ENCODE peak calls at places on chromosome 16, in ten cellular contexts. P is testis; M is breast epithelium; I is lower leg skin; N is activated naive CD4-positive, alpha-beta T cell; Y is AG04450; E is activated CD4-positive, alpha-beta T cell treated with anti-CD3 and anti-CD28 coated beads for 24 hours; T is skeletal muscle cell; C is stimulated activated CD8-positive, alpha-beta memory T cell treated with anti-CD3 and anti-CD28 coated beads, Interleukin-4, amount 100 ng/mL, for 4 hours; U is stimulated activated naive CD4-positive, alpha-beta T cell. S is an unnamed sample.

GRCh38 chr16:27462846-27463682 is 61.1 kb downstream of the IL21R start:
- DNase-seq in P (no peak), M (no peak), I (no peak), N (no peak), Y (no peak), E (no peak), T (no peak), C (no peak), U (no peak), S (no peak)

GRCh38 chr16:90046122-90046970 is 27.1 kb upstream of the DBNDD1 start:
- DNase-seq in P (no peak), M (peak; percentile 50), I (no peak), N (no peak), Y (no peak), E (no peak), T (no peak), C (no peak), U (no peak), S (no peak)

GRCh38 chr16:8173111-8173644 is 417.1 kb downstream of the TMEM114 start:
- DNase-seq in P (peak; percentile 83), M (peak; percentile 67), I (peak; percentile 27), N (no peak), Y (no peak), E (no peak), T (peak; percentile 7), C (no peak), U (no peak), S (no peak)

GRCh38 chr16:87314990-87315420 is 2.2 kb downstream of the C16orf95 start:
- DNase-seq in P (no peak), M (no peak), I (no peak), N (no peak), Y (no peak), E (no peak), T (no peak), C (no peak), U (no peak), S (peak; percentile 71)

GRCh38 chr16:56425439-56425832 is at the start of gene AMFR:
- DNase-seq in P (peak; percentile 53), M (no peak), I (no peak), N (no peak), Y (peak; percentile 36), E (peak; percentile 46), T (peak; percentile 38), C (peak; percentile 29), U (peak; percentile 43), S (peak; percentile 86)

GRCh38 chr16:46980926-46981325 is 7.5 kb upstream of the DNAJA2 start:
- DNase-seq in P (no peak), M (no peak), I (no peak), N (no peak), Y (no peak), E (no peak), T (no peak), C (no peak), U (no peak), S (no peak)

GRCh38 chr16:85206472-85207356 is 94.4 kb upstream of the CIBAR2 start:
- DNase-seq in P (peak; percentile 74), M (no peak), I (no peak), N (no peak), Y (no peak), E (no peak), T (no peak), C (no peak), U (no peak), S (no peak)

GRCh38 chr16:4550587-4550986 is 5.6 kb upstream of the C16orf96 start:
- DNase-seq in P (no peak), M (no peak), I (no peak), N (no peak), Y (no peak), E (no peak), T (no peak), C (no peak), U (no peak), S (no peak)

GRCh38 chr16:60642956-60643355 is 1393.3 kb downstream of the CDH8 start:
- DNase-seq in P (no peak), M (no peak), I (no peak), N (no peak), Y (no peak), E (no peak), T (no peak), C (no peak), U (no peak), S (no peak)

GRCh38 chr16:2026461-2027023 is at the start of gene NHERF2:
- DNase-seq in P (peak; percentile 50), M (no peak), I (no peak), N (no peak), Y (no peak), E (no peak), T (no peak), C (no peak), U (no peak), S (peak; percentile 85)

GRCh38 chr16:89938636-89938885 is 10.0 kb upstream of the DEF8 start:
- DNase-seq in P (no peak), M (no peak), I (no peak), N (no peak), Y (no peak), E (no peak), T (no peak), C (no peak), U (no peak), S (no peak)

GRCh38 chr16:6066601-6067000 is 969.0 kb upstream of the EEF2KMT start:
- DNase-seq in P (no peak), M (no peak), I (no peak), N (no peak), Y (no peak), E (no peak), T (no peak), C (no peak), U (no peak), S (no peak)

GRCh38 chr16:56347166-56347565 is 78.2 kb downstream of the AMFR start:
- DNase-seq in P (no peak), M (no peak), I (no peak), N (no peak), Y (no peak), E (no peak), T (no peak), C (no peak), U (no peak), S (no peak)

GRCh38 chr16:715448-716249 is 731 bp downstream of the METRN start:
- DNase-seq in P (no peak), M (no peak), I (no peak), N (no peak), Y (no peak), E (no peak), T (no peak), C (no peak), U (no peak), S (no peak)

GRCh38 chr16:55035037-55035436 is 104.4 kb downstream of the IRX5 start:
- DNase-seq in P (peak; percentile 67), M (no peak), I (no peak), N (no peak), Y (no peak), E (no peak), T (no peak), C (no peak), U (no peak), S (no peak)

GRCh38 chr16:89193021-89193575 is 7.2 kb downstream of the SLC22A31 start:
- DNase-seq in P (no peak), M (no peak), I (no peak), N (no peak), Y (no peak), E (no peak), T (peak; percentile 65), C (peak; percentile 38), U (peak; percentile 47), S (no peak)

GRCh38 chr16:397736-398332 is 835 bp downstream of the NME4 start:
- DNase-seq in P (peak; percentile 75), M (peak; percentile 80), I (no peak), N (no peak), Y (no peak), E (no peak), T (no peak), C (no peak), U (peak; percentile 6), S (peak; percentile 89)

GRCh38 chr16:66226762-66227161 is 139.7 kb upstream of the CDH5 start:
- DNase-seq in P (no peak), M (no peak), I (no peak), N (no peak), Y (no peak), E (no peak), T (no peak), C (no peak), U (no peak), S (no peak)

GRCh38 chr16:89481556-89481955 is 8.8 kb downstream of the ANKRD11 start:
- DNase-seq in P (no peak), M (no peak), I (no peak), N (no peak), Y (no peak), E (no peak), T (no peak), C (no peak), U (no peak), S (no peak)

GRCh38 chr16:2979669-2980226 is 498 bp downstream of the PKMYT1 start:
- DNase-seq in P (no peak), M (no peak), I (no peak), N (no peak), Y (no peak), E (no peak), T (no peak), C (no peak), U (no peak), S (no peak)

GRCh38 chr16:88772871-88773811 is 11.9 kb downstream of the PIEZO1 start:
- DNase-seq in P (peak; percentile 78), M (no peak), I (peak; percentile 65), N (no peak), Y (peak; percentile 86), E (no peak), T (peak; percentile 69), C (no peak), U (no peak), S (peak; percentile 92)

S was measured in osteocyte.